ENCODE peak calls at places on chromosomes 16 and 17, in nine cellular contexts. Y is BJ, N is astrocyte of the spinal cord, U is H9, T is cardiac muscle cell, V is thyroid gland, G is neural progenitor cell, F is endothelial cell, S is tibial nerve. O is an unnamed sample.

GRCh38 chr16:86772671-86773338 is 194.5 kb downstream of the FOXL1 start:
- DNase-seq in F (no peak), Y (peak), G (peak), V (no peak), S (no peak), U (no peak), N (peak), T (peak), O (no peak)

GRCh38 chr16:19231881-19232280 is 53.6 kb upstream of the CLEC19A start:
- DNase-seq in T (no peak), F (no peak), G (no peak), U (no peak), Y (no peak), V (no peak), S (no peak), N (no peak), O (peak)

GRCh38 chr16:5378531-5378930 is 280.9 kb upstream of the EEF2KMT start:
- DNase-seq in U (no peak), T (no peak), F (no peak), V (no peak), N (no peak), S (no peak), Y (no peak), G (no peak), O (no peak)

GRCh38 chr17:350706-351435 is 1.7 kb downstream of the RPH3AL start:
- DNase-seq in F (peak), S (peak), T (peak), V (peak), G (no peak), N (no peak), Y (no peak), U (peak), O (peak)

GRCh38 chr17:45775148-45775547 is 9.0 kb upstream of the CRHR1 start:
- DNase-seq in V (no peak), T (no peak), F (no peak), U (no peak), S (no peak), Y (no peak), G (no peak), N (no peak), O (no peak)

GRCh38 chr17:35849469-35850348 is 19.0 kb downstream of the HEATR9 start:
- DNase-seq in N (peak), G (peak), S (peak), Y (peak), F (peak), V (peak), U (peak), T (peak), O (no peak)

GRCh38 chr17:3626831-3627565 is 9.1 kb downstream of the SHPK start:
- DNase-seq in N (no peak), T (no peak), G (no peak), U (no peak), S (no peak), V (no peak), F (no peak), Y (no peak), O (no peak)

GRCh38 chr17:20852541-20853370 is 190.1 kb downstream of the USP22 start:
- DNase-seq in F (peak), Y (no peak), G (peak), N (peak), V (no peak), S (no peak), T (peak), U (peak), O (no peak)

GRCh38 chr16:6484121-6484520 is 848.5 kb upstream of the RBFOX1 start:
- DNase-seq in N (no peak), V (no peak), G (no peak), U (no peak), T (no peak), S (no peak), Y (no peak), F (no peak), O (no peak)

GRCh38 chr17:49204521-49204920 is 5.9 kb downstream of the GNGT2 start:
- DNase-seq in Y (no peak), S (no peak), F (no peak), N (no peak), U (no peak), T (no peak), G (no peak), V (no peak), O (no peak)

GRCh38 chr17:42682400-42683384 is at the start of gene CNTNAP1:
- DNase-seq in S (no peak), N (peak), T (peak), G (peak), U (peak), V (peak), F (peak), Y (no peak), O (peak)

GRCh38 chr17:45408611-45409421 is 23.9 kb downstream of the ARHGAP27 start:
- DNase-seq in V (peak), Y (no peak), S (no peak), N (no peak), G (no peak), F (no peak), U (no peak), T (no peak), O (no peak)

GRCh38 chr17:27596106-27596505 is 34.9 kb upstream of the LGALS9 start:
- DNase-seq in S (no peak), Y (no peak), G (no peak), T (peak), U (no peak), F (no peak), N (no peak), V (peak), O (no peak)

GRCh38 chr16:30649725-30650368 is 913 bp upstream of the PRR14 start:
- DNase-seq in Y (no peak), N (peak), V (no peak), T (no peak), U (no peak), F (no peak), G (no peak), S (peak), O (no peak)

GRCh38 chr16:29876578-29877249 is 13.7 kb upstream of the CDIPT start:
- DNase-seq in G (peak), V (no peak), U (no peak), N (no peak), T (no peak), F (no peak), S (no peak), Y (no peak), O (no peak)

GRCh38 chr17:52709724-52710123 is 551.2 kb upstream of the CA10 start:
- DNase-seq in T (no peak), Y (no peak), V (no peak), N (no peak), G (no peak), S (no peak), U (no peak), F (no peak), O (no peak)

GRCh38 chr16:85528528-85529387 is 84.4 kb upstream of the GSE1 start:
- DNase-seq in V (no peak), N (no peak), U (no peak), F (peak), G (no peak), T (peak), Y (no peak), S (no peak), O (no peak)

GRCh38 chr16:68646948-68647659 is 2.0 kb downstream of the CDH3 start:
- DNase-seq in V (no peak), Y (no peak), F (no peak), G (no peak), U (no peak), N (no peak), T (no peak), S (no peak), O (no peak)

GRCh38 chr17:33712120-33712519 is 419.0 kb upstream of the ASIC2 start:
- DNase-seq in G (peak), V (no peak), S (no peak), F (no peak), Y (no peak), U (peak), N (no peak), T (no peak), O (no peak)

GRCh38 chr17:47803201-47803600 is 18.4 kb downstream of the OSBPL7 start:
- DNase-seq in T (no peak), G (no peak), F (no peak), S (no peak), U (no peak), N (no peak), Y (no peak), V (no peak), O (no peak)

GRCh38 chr17:7927596-7927995 is 2.1 kb downstream of the KCNAB3 start:
- DNase-seq in U (peak), F (no peak), Y (no peak), T (no peak), V (no peak), N (no peak), S (no peak), G (no peak), O (no peak)

GRCh38 chr16:72961115-72961832 is 86.7 kb downstream of the ZFHX3 start:
- DNase-seq in G (no peak), S (no peak), V (peak), F (no peak), T (peak), N (no peak), U (no peak), Y (no peak), O (no peak)

GRCh38 chr16:50747206-50747956 is 5.5 kb downstream of the CYLD start:
- DNase-seq in V (no peak), F (no peak), Y (no peak), S (no peak), T (peak), N (no peak), G (no peak), U (no peak), O (no peak)
- TF ChIP-seq CTCF in V (peak), F (no peak), Y (no peak), S (peak), T (peak), N (peak), G (peak), U (peak), O (no peak)

DNA sequence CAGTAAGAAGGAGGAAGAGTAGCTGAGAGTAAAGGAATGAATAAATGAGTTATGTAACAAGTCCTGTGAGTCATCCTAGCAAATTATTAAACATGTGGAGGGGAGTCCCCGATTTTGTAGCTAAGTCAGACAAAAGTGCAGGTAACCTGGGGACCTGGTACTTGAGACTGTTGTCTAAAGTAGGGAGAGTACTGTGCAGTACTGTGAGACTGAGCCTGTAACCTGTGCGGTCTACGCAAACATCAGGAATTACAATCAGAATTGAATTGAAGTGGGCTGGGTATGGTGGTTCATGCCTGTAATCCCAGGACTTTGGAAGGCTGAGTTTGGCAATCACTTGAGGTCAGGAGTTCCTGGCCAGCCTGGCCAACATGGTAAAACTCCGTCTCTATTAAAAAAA is 35.7 kb downstream of the IKZF3 start:
- DNase-seq in V (no peak), N (no peak), S (no peak), F (no peak), T (no peak), Y (no peak), U (no peak), G (no peak), O (no peak)
- TF ChIP-seq CTCF in V (no peak), N (no peak), S (no peak), F (no peak), T (no peak), Y (no peak), U (no peak), G (no peak), O (no peak)

GRCh38 chr16:56246051-56246817 is 54.9 kb downstream of the GNAO1 start:
- DNase-seq in N (no peak), G (peak), Y (peak), V (peak), U (peak), S (peak), T (no peak), F (no peak), O (no peak)
- TF ChIP-seq CTCF in N (no peak), G (no peak), Y (peak), V (no peak), U (no peak), S (no peak), T (no peak), F (no peak), O (no peak)

GRCh38 chr17:57833597-57833939 is 16.3 kb downstream of the MRPS23 start:
- DNase-seq in F (no peak), G (no peak), Y (no peak), V (no peak), T (no peak), U (no peak), S (no peak), N (no peak), O (no peak)
- TF ChIP-seq CTCF in F (peak), G (no peak), Y (no peak), V (no peak), T (no peak), U (peak), S (no peak), N (no peak), O (no peak)

GRCh38 chr16:74984670-74985411 is at the start of gene WDR59:
- DNase-seq in G (peak), V (peak), N (peak), U (peak), F (peak), T (peak), Y (peak), S (peak), O (peak)
- TF ChIP-seq CTCF in G (no peak), V (no peak), N (no peak), U (no peak), F (no peak), T (no peak), Y (no peak), S (no peak), O (no peak)

GRCh38 chr17:80252871-80253270 is 7.8 kb upstream of the RNF213 start:
- DNase-seq in U (peak), G (peak), Y (no peak), F (peak), S (peak), V (peak), N (no peak), T (peak), O (no peak)
- TF ChIP-seq CTCF in U (peak), G (peak), Y (peak), F (no peak), S (no peak), V (peak), N (peak), T (peak), O (peak)

GRCh38 chr16:2840914-2841313 is 10.8 kb downstream of the ZG16B start:
- DNase-seq in F (no peak), U (no peak), Y (no peak), S (no peak), T (no peak), V (no peak), G (no peak), N (no peak), O (no peak)

GRCh38 chr16:2841606-2842339 is 11.7 kb downstream of the ZG16B start:
- DNase-seq in F (no peak), Y (no peak), S (no peak), N (no peak), G (no peak), U (no peak), V (no peak), T (no peak), O (no peak)

GRCh38 chr16:2839650-2840450 is 9.7 kb downstream of the ZG16B start:
- DNase-seq in S (no peak), N (no peak), T (no peak), Y (no peak), G (no peak), F (no peak), V (no peak), U (no peak), O (no peak)

GRCh38 chr16:2843526-2843925 is 13.4 kb downstream of the ZG16B start:
- DNase-seq in U (no peak), T (no peak), F (no peak), G (no peak), Y (no peak), N (no peak), S (no peak), V (no peak), O (no peak)

DNA sequence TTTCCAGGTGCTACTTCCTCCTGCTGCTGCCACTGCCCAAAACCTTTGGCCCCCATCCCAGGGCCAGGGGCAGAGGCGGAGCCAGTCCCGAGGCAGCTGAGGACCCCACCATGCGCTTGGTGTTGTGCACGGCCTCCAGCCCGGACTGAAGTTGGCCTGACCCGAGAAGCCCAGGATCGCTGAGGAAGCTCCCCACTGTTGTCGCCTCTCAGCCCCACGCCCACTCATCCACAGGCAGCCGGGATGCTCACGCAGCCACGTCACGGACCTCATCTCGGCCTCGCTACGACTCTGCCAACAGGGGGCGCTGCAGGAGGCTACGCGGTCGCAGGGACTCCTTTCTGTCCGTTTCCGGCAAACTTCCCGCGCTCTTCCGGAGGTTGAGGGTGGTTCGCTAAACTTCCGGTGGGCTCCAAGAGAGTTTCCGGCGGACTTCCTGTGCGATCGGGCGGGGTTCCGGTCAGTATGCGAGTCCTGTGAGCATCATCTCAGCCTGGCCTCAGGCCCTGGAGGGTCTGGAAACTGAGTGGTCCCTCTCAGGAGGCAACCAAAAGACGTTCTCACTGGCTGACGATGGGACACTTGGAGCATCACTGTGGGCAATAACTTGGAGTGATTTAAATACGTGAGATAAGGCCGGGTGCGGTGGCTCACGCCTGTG is 12.4 kb downstream of the ZG16B start:
- DNase-seq in S (no peak), G (peak), F (peak), N (peak), U (peak), T (peak), V (peak), Y (no peak), O (peak)
- TF ChIP-seq CTCF in S (peak), G (peak), F (peak), N (peak), U (peak), T (peak), V (peak), Y (peak), O (peak)

GRCh38 chr16:16865374-16865773 is 486.4 kb downstream of the NPIPA7 start:
- DNase-seq in G (no peak), S (no peak), N (no peak), Y (no peak), V (no peak), U (no peak), F (no peak), T (no peak), O (no peak)

GRCh38 chr16:16857603-16858283 is 478.8 kb downstream of the NPIPA7 start:
- DNase-seq in T (no peak), N (no peak), F (no peak), S (no peak), U (no peak), G (no peak), V (no peak), Y (no peak), O (no peak)

GRCh38 chr16:16864536-16864935 is 485.6 kb downstream of the NPIPA7 start:
- DNase-seq in T (no peak), N (no peak), F (no peak), V (no peak), S (no peak), G (no peak), Y (no peak), U (no peak), O (no peak)

GRCh38 chr16:16863672-16864071 is 484.7 kb downstream of the NPIPA7 start:
- DNase-seq in V (no peak), F (no peak), U (no peak), N (no peak), S (no peak), T (no peak), G (no peak), Y (no peak), O (no peak)

DNA sequence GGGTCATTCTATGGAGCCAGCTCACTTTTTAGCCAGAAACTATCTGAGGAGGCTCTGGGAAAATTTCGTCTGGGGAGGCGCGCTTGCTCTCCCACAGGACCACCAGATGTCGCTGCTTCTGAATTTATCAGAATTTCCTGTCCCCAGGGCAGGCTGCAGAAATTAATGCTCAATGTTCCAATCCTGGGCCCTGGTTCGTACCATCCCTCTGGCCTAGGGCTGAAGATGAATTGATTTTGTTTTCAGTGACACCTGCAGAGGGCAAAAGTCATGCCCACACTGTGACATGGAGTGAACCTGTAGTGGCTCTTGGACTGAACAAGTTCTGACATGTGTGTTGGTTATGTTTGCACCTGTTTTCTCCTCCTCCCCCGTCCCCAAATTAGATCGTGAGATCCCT is 482.6 kb downstream of the NPIPA7 start:
- DNase-seq in N (peak), Y (no peak), V (peak), U (peak), F (peak), G (peak), S (peak), T (peak), O (no peak)
- TF ChIP-seq CTCF in N (peak), Y (peak), V (peak), U (peak), F (peak), G (peak), S (peak), T (peak), O (peak)